ENCODE peak calls at places on chromosome 15, in four cellular contexts. H is pancreas, M is heart left ventricle, V is SK-N-SH. G is an unnamed sample. For H3K36me3 and H3K9me3, the result is how much of the 10 kb centered on the place peaks cover.

GRCh38 chr15:34584321-34584668 is 844 bp upstream of the GOLGA8B start:
- DNase-seq in H (no peak), M (no peak), V (no peak), G (no peak)

GRCh38 chr15:31439328-31439727 is 112.7 kb downstream of the KLF13 start:
- DNase-seq in H (no peak), M (no peak), V (no peak), G (no peak)

GRCh38 chr15:92653366-92653765 is 2.2 kb downstream of the FAM174B start:
- DNase-seq in H (no peak), M (no peak), V (no peak), G (no peak)

GRCh38 chr15:37880009-37880834 is 54.2 kb upstream of the TMCO5A start:
- DNase-seq in H (no peak), M (no peak), V (no peak), G (no peak)

GRCh38 chr15:43270676-43271306 is 4.1 kb upstream of the TGM5 start:
- DNase-seq in H (no peak), M (no peak), V (no peak), G (no peak)

GRCh38 chr15:78872155-78872971 is at the start of gene MORF4L1:
- DNase-seq in H (peak), M (peak), V (peak), G (peak)

GRCh38 chr15:38103564-38103963 is 149.1 kb upstream of the SPRED1 start:
- DNase-seq in H (no peak), M (no peak), V (no peak), G (no peak)

GRCh38 chr15:98746375-98746679 is 98.0 kb downstream of the IGF1R start:
- DNase-seq in H (no peak), M (no peak), V (no peak), G (no peak)

GRCh38 chr15:67228286-67228685 is 26.2 kb downstream of the AAGAB start:
- DNase-seq in H (no peak), M (no peak), V (no peak), G (no peak)

GRCh38 chr15:48628832-48629231 is 16.7 kb downstream of the FBN1 start:
- DNase-seq in H (no peak), M (no peak), V (no peak), G (no peak)

GRCh38 chr15:100348578-100348977 is 6.8 kb upstream of the ADAMTS17 start:
- DNase-seq in H (no peak), M (no peak), V (no peak), G (no peak)

GRCh38 chr15:61575597-61575996 is 346.5 kb upstream of the RORA start:
- DNase-seq in H (no peak), M (no peak), V (no peak), G (no peak)

GRCh38 chr15:32844118-32844711 is 126.4 kb downstream of the GREM1 start:
- DNase-seq in H (no peak), M (no peak), V (peak), G (no peak)

GRCh38 chr15:40441012-40441735 is 421 bp downstream of the BAHD1 start:
- DNase-seq in H (peak), M (no peak), V (no peak), G (no peak)

GRCh38 chr15:72197460-72198409 is at the start of gene GRAMD2A:
- DNase-seq in H (peak), M (no peak), V (peak), G (no peak)

GRCh38 chr15:40322531-40323238 is 807 bp upstream of the INAFM2 start:
- DNase-seq in H (no peak), M (no peak), V (no peak), G (no peak)

GRCh38 chr15:45497261-45497660 is 25.3 kb downstream of the SLC30A4 start:
- DNase-seq in H (no peak), M (no peak), V (no peak), G (no peak)

GRCh38 chr15:36948982-36949381 is 151.4 kb downstream of the MEIS2 start:
- DNase-seq in H (no peak), M (no peak), V (no peak), G (no peak)

GRCh38 chr15:63492541-63493077 is 11.8 kb upstream of the USP3 start:
- DNase-seq in H (no peak), M (no peak), V (no peak), G (no peak)

GRCh38 chr15:68601206-68602197 is 22.7 kb downstream of the CORO2B start:
- DNase-seq in H (no peak), M (no peak), V (no peak), G (no peak)

GRCh38 chr15:80849308-80849707 is 70.1 kb downstream of the CEMIP start:
- DNase-seq in H (no peak), M (no peak), V (no peak), G (no peak)

DNA sequence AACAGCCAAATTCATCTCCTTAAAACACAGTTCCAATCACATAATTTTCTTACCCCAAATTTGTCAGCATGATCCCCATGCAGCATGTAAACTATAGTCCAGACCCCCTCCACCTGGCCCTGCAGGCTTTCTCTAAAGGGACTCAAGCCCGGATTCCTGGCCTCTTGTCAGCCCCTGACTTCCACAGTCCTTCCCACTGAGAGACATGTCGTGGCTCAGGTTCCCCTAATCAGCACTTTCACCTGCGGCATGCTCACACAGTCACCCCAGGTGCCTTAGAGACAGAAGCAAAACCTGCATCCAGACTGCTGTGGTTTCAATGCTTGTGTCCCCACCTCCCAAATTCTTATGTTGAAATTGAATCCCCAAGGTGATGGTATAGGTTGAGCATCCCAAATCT is 372.7 kb upstream of the ATP10A start:
- DNase-seq in H (no peak), M (no peak), V (no peak), G (no peak)
- H3K27ac ChIP-seq in H (no peak), M (no peak), V (no peak), G (no peak)

DNA sequence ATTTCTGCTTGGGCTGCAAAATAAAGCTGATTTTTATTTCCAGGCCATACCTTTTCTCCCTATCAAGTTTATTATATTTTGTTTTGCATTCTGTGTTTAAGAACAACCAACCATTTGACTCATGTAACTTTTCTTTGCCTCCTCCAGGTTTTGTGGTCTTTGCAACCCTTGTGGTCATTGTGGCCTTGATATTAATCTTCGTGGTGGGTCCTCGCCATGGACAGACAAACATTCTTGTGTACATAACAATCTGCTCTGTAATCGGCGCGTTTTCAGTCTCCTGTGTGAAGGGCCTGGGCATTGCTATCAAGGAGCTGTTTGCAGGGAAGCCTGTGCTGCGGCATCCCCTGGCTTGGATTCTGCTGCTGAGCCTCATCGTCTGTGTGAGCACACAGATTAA is 27.6 kb downstream of the NIPA2 start:
- DNase-seq in H (no peak), M (no peak), V (no peak), G (no peak)
- H3K36me3 ChIP-seq in H (under half), M (half or more), V (half or more), G (under half)

DNA sequence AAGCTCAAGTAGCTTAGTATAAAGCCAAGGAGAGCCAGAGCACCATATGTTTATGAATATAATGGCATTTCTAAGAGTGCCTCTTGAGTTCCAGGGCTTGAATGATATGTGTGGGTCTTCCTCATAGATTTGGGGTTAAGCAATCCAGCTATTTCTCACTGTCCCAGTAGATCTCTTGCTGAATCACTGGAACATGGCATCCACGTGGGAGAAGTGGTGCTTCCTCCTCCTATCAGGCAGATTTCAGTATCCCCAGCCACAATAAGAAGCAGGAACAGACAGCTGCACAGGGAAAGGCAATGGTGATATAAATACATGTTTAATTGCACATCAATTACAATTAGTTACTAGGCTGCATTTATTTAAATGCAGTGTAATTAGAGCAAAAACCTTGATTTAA is 775.6 kb downstream of the AGBL1 start:
- DNase-seq in H (no peak), M (no peak), V (peak), G (no peak)
- H3K9me3 ChIP-seq in H (under half), M (under half), V (under half), G (under half)

GRCh38 chr15:53549697-53550315 is 209.7 kb downstream of the WDR72 start:
- DNase-seq in H (no peak), M (no peak), V (no peak), G (no peak)
- H3K27ac ChIP-seq in H (peak), M (no peak), V (no peak), G (no peak)

GRCh38 chr15:96171271-96171739 is 159.2 kb upstream of the NR2F2 start:
- DNase-seq in H (no peak), M (no peak), V (no peak), G (no peak)
- H3K36me3 ChIP-seq in H (under half), M (under half), V (under half), G (under half)

GRCh38 chr15:70244978-70245542 is 147.3 kb upstream of the TLE3 start:
- DNase-seq in H (no peak), M (no peak), V (no peak), G (no peak)
- H3K9me3 ChIP-seq in H (under half), M (under half), V (under half), G (under half)

G was measured in effector memory CD4-positive, alpha-beta T cell.